ENCODE peak calls at places on chromosome 11, in nine cellular contexts. P is SW 1271; M is activated CD4-positive, alpha-beta T cell treated with anti-CD3 and anti-CD28 coated beads for 48 hours; I is T-helper 2 cell; O is NCI-H1092 treated with DMSO at 0.1 percent for 48 hours; Y is activated CD8-positive, alpha-beta memory T cell treated with anti-CD3 and anti-CD28 coated beads, Interleukin-2, amount 10 ng/mL, durations not matched to agents 7 days and 5 days; B is GF-D8; C is hypothalamus; T is left cardiac atrium. F is an unnamed sample.

GRCh38 chr11:126345759-126346585 is 9.5 kb upstream of the ST3GAL4 start:
- DNase-seq in I (no peak), P (no peak), M (peak; percentile 14), B (peak; percentile 100), O (no peak), C (no peak), T (peak; percentile 85), Y (no peak), F (no peak)

GRCh38 chr11:1177020-1177770 is 19.4 kb downstream of the MUC5AC start:
- DNase-seq in O (no peak), Y (no peak), P (no peak), C (no peak), I (no peak), T (no peak), M (no peak), B (no peak), F (no peak)

GRCh38 chr11:8814209-8814922 is 96.6 kb upstream of the AKIP1 start:
- DNase-seq in Y (no peak), O (no peak), B (peak; percentile 33), M (no peak), I (no peak), C (no peak), T (no peak), P (no peak), F (peak; percentile 87)

GRCh38 chr11:45354976-45355705 is 69.0 kb upstream of the SYT13 start:
- DNase-seq in C (peak; percentile 76), O (peak; percentile 92), I (peak; percentile 78), Y (peak; percentile 88), T (peak; percentile 92), M (peak; percentile 91), B (no peak), P (no peak), F (no peak)

GRCh38 chr11:86524603-86525352 is 147.6 kb downstream of the ME3 start:
- DNase-seq in P (peak; percentile 92), B (no peak), O (no peak), M (no peak), Y (no peak), I (no peak), T (no peak), C (no peak), F (peak; percentile 71)

GRCh38 chr11:117814766-117815261 is 9.7 kb downstream of the FXYD2 start:
- DNase-seq in Y (peak; percentile 94), P (no peak), M (peak; percentile 84), O (peak; percentile 95), C (peak; percentile 15), I (peak; percentile 79), T (peak; percentile 75), B (no peak), F (no peak)

GRCh38 chr11:36411202-36411640 is 98.9 kb downstream of the TRAF6 start:
- DNase-seq in Y (no peak), P (no peak), M (no peak), B (peak; percentile 64), T (peak; percentile 38), I (no peak), O (no peak), C (no peak), F (no peak)

GRCh38 chr11:90178751-90179150 is 44.1 kb downstream of the CHORDC1 start:
- DNase-seq in O (no peak), T (no peak), I (no peak), M (no peak), C (no peak), B (no peak), P (no peak), Y (no peak), F (no peak)

F was measured in keratinocyte.